ENCODE peak calls at places on chromosomes 6 and 20, in six cellular contexts. J is H1, Z is H9, X is IMR-90, I is neuronal stem cell, U is trophoblast cell. R is an unnamed sample.

GRCh38 chr6:107458687-107459282 is 579 bp downstream of the PDSS2 start:
- DNase-seq in X (peak; percentile 22), I (no peak), J (no peak), Z (peak; percentile 43), U (peak; percentile 43), R (peak; percentile 61)

GRCh38 chr6:83708970-83709747 is at the start of gene SNAP91:
- DNase-seq in Z (peak; percentile 85), X (no peak), J (peak; percentile 15), I (peak; percentile 80), U (peak; percentile 21), R (peak; percentile 14)

GRCh38 chr6:136347847-136348246 is 58.2 kb upstream of the BCLAF1 start:
- DNase-seq in X (no peak), I (no peak), U (no peak), J (no peak), Z (no peak), R (no peak)

GRCh38 chr6:14524319-14524718 is 406.7 kb downstream of the CD83 start:
- DNase-seq in U (no peak), X (peak; percentile 92), I (no peak), Z (no peak), J (no peak), R (peak; percentile 83)

GRCh38 chr6:21078497-21078896 is 515.1 kb upstream of the SOX4 start:
- DNase-seq in J (no peak), Z (no peak), X (no peak), I (no peak), U (peak; percentile 22), R (no peak)

GRCh38 chr6:168370310-168370991 is 50.9 kb upstream of the DACT2 start:
- DNase-seq in I (peak; percentile 52), U (peak; percentile 84), Z (peak; percentile 85), X (no peak), J (peak; percentile 46), R (peak; percentile 7)

GRCh38 chr20:25532971-25533391 is 52.4 kb downstream of the NINL start:
- DNase-seq in X (no peak), J (no peak), Z (no peak), I (no peak), U (no peak), R (no peak)

GRCh38 chr6:104930939-104931338 is 26.0 kb upstream of the LIN28B start:
- DNase-seq in X (no peak), J (no peak), U (no peak), I (no peak), Z (no peak), R (no peak)

GRCh38 chr6:82741996-82742385 is 323.6 kb downstream of the UBE3D start:
- DNase-seq in U (no peak), Z (no peak), J (no peak), X (no peak), I (peak; percentile 32), R (no peak)

GRCh38 chr6:111712398-111712797 is 106.7 kb upstream of the TRAF3IP2 start:
- DNase-seq in X (peak; percentile 95), J (no peak), I (no peak), Z (no peak), U (peak; percentile 83), R (peak; percentile 50)

GRCh38 chr20:62359491-62360121 is 7.5 kb downstream of the LAMA5 start:
- DNase-seq in X (no peak), I (no peak), J (no peak), U (peak; percentile 38), Z (peak; percentile 32), R (peak; percentile 71)

GRCh38 chr6:3296113-3296512 is 37.4 kb downstream of the PSMG4 start:
- DNase-seq in Z (no peak), X (no peak), U (no peak), J (no peak), I (no peak), R (no peak)

GRCh38 chr6:130306377-130306776 is 59.4 kb upstream of the TMEM200A start:
- DNase-seq in X (peak; percentile 17), I (no peak), Z (no peak), J (no peak), U (no peak), R (peak; percentile 43)

GRCh38 chr6:16764188-16764950 is 3.1 kb upstream of the ATXN1 start:
- DNase-seq in J (no peak), Z (no peak), U (no peak), X (peak; percentile 76), I (no peak), R (peak; percentile 69)

GRCh38 chr6:138833819-138834539 is 38.1 kb downstream of the ECT2L start:
- DNase-seq in J (no peak), X (no peak), I (no peak), U (no peak), Z (no peak), R (no peak)

GRCh38 chr6:3421145-3421544 is 35.7 kb downstream of the SLC22A23 start:
- DNase-seq in I (no peak), J (no peak), X (no peak), U (no peak), Z (no peak), R (no peak)

GRCh38 chr20:3781153-3781910 is at the start of gene SPEF1:
- DNase-seq in U (peak; percentile 97), Z (peak; percentile 95), X (peak; percentile 92), J (peak; percentile 84), I (peak; percentile 92), R (peak; percentile 95)

GRCh38 chr6:17303444-17303843 is 22.3 kb downstream of the RBM24 start:
- DNase-seq in Z (no peak), X (no peak), I (no peak), J (no peak), U (no peak), R (no peak)

GRCh38 chr6:193773-194310 is 98.4 kb upstream of the DUSP22 start:
- DNase-seq in I (no peak), J (no peak), U (no peak), X (no peak), Z (no peak), R (no peak)

GRCh38 chr6:111482959-111483735 is at the start of gene REV3L:
- DNase-seq in J (peak; percentile 71), U (peak; percentile 95), X (peak; percentile 84), I (peak; percentile 94), Z (peak; percentile 89), R (peak; percentile 92)

GRCh38 chr6:87718662-87719433 is 16.8 kb upstream of the AKIRIN2 start:
- DNase-seq in U (peak; percentile 78), J (no peak), Z (no peak), X (peak; percentile 51), I (no peak), R (peak; percentile 77)

GRCh38 chr6:26309731-26310142 is 55.3 kb upstream of the BTN3A2 start:
- DNase-seq in X (peak; percentile 95), U (no peak), I (no peak), Z (no peak), J (no peak), R (peak; percentile 65)
- H3K4me1 ChIP-seq in X (peaks cover 7% of the 10 kb centered on the region), U (peaks cover 12% of the 10 kb centered on the region), I (no peaks in the 10 kb centered on the region), Z (no peaks in the 10 kb centered on the region), J (no peaks in the 10 kb centered on the region), R (peaks cover 4% of the 10 kb centered on the region)

DNA sequence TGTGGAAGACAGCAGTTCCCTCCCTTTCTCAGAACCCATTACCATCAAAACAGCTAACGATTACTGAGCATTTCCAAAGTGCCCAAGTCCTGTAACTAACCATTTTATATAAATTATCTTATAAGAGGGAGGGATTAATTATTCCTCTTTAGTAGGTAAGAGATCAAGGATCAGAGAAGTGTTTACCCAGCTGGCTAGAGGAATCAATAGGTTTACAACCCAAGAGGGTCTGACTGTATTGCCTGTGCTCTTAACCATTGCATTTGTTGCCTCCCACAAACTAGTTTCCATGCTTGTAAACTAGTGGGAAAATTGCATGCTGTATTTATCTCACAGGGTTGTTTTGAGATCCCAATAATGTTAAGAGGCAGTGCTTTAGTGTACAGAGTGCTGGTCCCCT is 3.7 kb upstream of the DBNDD2 start:
- DNase-seq in Z (no peak), U (no peak), X (no peak), J (no peak), I (no peak), R (no peak)
- H4K91ac ChIP-seq in Z (no peak overlapping the region), U (no peak overlapping the region), X (no peak overlapping the region), J (no peak overlapping the region), I (no peak overlapping the region), R (no peak overlapping the region)

DNA sequence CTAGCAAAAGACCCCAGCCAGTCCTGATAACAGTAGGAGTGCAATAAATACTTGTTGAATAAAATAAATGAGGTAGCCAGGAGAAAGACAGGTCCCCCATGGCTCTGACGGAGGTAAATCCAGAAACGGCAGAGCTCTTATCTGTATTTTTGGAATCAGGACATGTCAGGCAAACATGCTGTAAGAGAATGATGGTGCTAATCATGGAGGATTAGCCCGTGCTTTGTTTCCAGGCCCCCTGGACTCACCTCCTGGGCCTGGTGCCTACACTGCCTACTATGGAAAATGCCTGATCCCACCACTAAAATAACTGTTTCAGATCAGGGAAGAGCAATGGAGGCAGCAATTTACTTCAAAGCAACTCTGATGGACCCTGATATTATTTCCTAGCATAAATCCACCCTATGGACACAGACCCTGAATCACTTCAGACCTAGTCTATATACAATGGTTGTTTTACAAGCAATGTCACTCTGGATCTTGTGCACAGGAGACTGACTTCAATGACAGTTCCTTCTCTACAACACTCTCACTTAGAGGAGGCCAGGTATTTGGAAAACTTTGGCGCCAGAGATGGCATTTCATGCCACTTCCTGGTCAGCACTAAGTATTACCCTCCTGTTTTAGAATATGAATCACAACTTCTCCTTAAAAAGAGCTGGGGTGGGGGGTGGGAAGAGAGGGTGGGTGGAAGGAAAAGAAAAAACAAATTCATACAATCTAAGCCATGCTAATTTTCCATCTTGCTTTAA is 6.4 kb downstream of the MRPL14 start:
- DNase-seq in J (no peak), U (no peak), Z (no peak), I (no peak), X (no peak), R (no peak)
- H3K4me1 ChIP-seq in J (peaks cover 18% of the 10 kb centered on the region), U (peaks cover 14% of the 10 kb centered on the region), Z (peaks cover 2% of the 10 kb centered on the region), I (peaks cover 16% of the 10 kb centered on the region), X (peaks cover 44% of the 10 kb centered on the region), R (peaks cover 33% of the 10 kb centered on the region)

GRCh38 chr6:170283212-170284081 is 7.4 kb downstream of the DLL1 start:
- DNase-seq in U (no peak), J (no peak), X (no peak), I (no peak), Z (no peak), R (no peak)

GRCh38 chr6:170285482-170285881 is 5.4 kb downstream of the DLL1 start:
- DNase-seq in J (no peak), I (no peak), Z (no peak), X (no peak), U (no peak), R (no peak)

GRCh38 chr6:170284126-170284773 is 6.6 kb downstream of the DLL1 start:
- DNase-seq in U (no peak), X (no peak), I (no peak), J (no peak), Z (no peak), R (no peak)

GRCh38 chr6:170286246-170286933 is 4.5 kb downstream of the DLL1 start:
- DNase-seq in J (no peak), X (no peak), Z (no peak), U (no peak), I (peak; percentile 82), R (no peak)

DNA sequence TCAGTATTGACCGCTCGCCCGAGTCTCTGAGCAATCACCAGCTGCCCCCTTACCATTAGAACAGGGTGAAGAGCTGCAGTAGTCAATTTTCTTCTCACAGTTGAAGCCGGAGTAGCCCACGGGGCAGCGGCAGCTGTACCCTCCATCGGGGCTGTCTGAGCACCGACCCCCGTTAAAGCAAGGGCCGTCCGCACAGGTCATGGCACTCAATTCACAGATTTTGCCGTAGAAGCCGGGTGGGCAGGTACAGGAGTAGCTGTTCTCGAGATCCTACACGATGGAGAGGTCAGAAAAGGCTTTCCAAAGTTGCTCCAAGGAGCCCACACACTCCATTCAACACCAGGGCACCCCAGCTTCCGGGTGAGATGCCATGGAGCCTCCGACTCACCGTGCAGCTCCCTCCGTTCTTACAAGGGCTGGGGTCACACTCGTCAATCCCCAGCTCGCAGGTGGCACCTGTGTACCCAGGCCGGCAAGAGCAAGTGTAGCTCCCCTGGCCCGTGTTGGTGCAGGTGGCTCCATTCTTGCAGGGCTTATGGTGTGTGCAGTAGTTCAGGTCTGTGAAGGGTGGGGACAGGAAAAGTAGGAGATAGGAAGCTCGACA is 5.9 kb downstream of the DLL1 start:
- DNase-seq in U (no peak), I (no peak), X (no peak), Z (no peak), J (no peak), R (no peak)
- H4K91ac ChIP-seq in U (no peak overlapping the region), I (no peak overlapping the region), X (no peak overlapping the region), Z (no peak overlapping the region), J (no peak overlapping the region), R (no peak overlapping the region)

R was measured in mesenchymal stem cell.